ENCODE peak calls at places on chromosomes 11 and 22, in seven cellular contexts. J is IMR-90, V is A549, A is SK-N-SH, F is HepG2, Y is K562, Q is GM12878. P is an unnamed sample.

GRCh38 chr11:92322225-92322624 is 97.6 kb downstream of the FAT3 start:
- DNase-seq in F (no peak), V (no peak), Y (no peak), J (peak; percentile 42), A (no peak), Q (no peak), P (no peak)

GRCh38 chr11:71286701-71287643 is 34.6 kb upstream of the SHANK2 start:
- DNase-seq in Q (no peak), A (peak; percentile 61), J (peak; percentile 92), F (peak; percentile 38), V (no peak), Y (no peak), P (peak; percentile 11)

GRCh38 chr11:68441466-68442230 is 18.9 kb upstream of the PPP6R3 start:
- DNase-seq in J (peak; percentile 45), Q (no peak), V (no peak), F (no peak), A (peak; percentile 87), Y (no peak), P (no peak)

GRCh38 chr22:38461414-38462081 is 6.3 kb upstream of the KDELR3 start:
- DNase-seq in J (peak; percentile 81), V (peak; percentile 47), F (peak; percentile 71), Y (peak; percentile 86), Q (no peak), A (peak; percentile 84), P (peak; percentile 94)

GRCh38 chr11:47981667-47982404 is 1.5 kb downstream of the PTPRJ start:
- DNase-seq in Y (no peak), Q (no peak), F (no peak), A (peak; percentile 27), J (no peak), V (no peak), P (no peak)

GRCh38 chr11:134586726-134587125 is 174.7 kb upstream of the B3GAT1 start:
- DNase-seq in Y (no peak), V (no peak), A (no peak), F (no peak), Q (no peak), J (no peak), P (no peak)

GRCh38 chr11:105181100-105181499 is 41.5 kb upstream of the CARD18 start:
- DNase-seq in Y (no peak), Q (no peak), A (no peak), V (no peak), F (no peak), J (peak; percentile 76), P (no peak)

GRCh38 chr11:65613091-65613928 is 711 bp downstream of the MAP3K11 start:
- DNase-seq in Y (no peak), J (no peak), Q (no peak), V (peak; percentile 52), A (no peak), F (no peak), P (no peak)

GRCh38 chr11:108609681-108610080 is 16.1 kb upstream of the EXPH5 start:
- DNase-seq in Q (no peak), F (no peak), V (no peak), A (no peak), Y (peak; percentile 41), J (peak; percentile 35), P (no peak)

GRCh38 chr11:125062931-125063428 is at the start of gene SLC37A2:
- DNase-seq in Q (peak; percentile 62), F (peak; percentile 45), V (peak; percentile 44), J (peak; percentile 54), Y (no peak), A (peak; percentile 91), P (peak; percentile 73)

GRCh38 chr11:59183768-59184167 is 11.8 kb downstream of the DTX4 start:
- DNase-seq in V (no peak), J (no peak), F (no peak), Q (no peak), Y (no peak), A (no peak), P (no peak)

GRCh38 chr11:124900464-124900863 is 2.8 kb upstream of the ROBO4 start:
- DNase-seq in V (peak; percentile 41), A (peak; percentile 5), F (peak; percentile 25), Y (no peak), Q (no peak), J (peak; percentile 93), P (no peak)

GRCh38 chr11:20488352-20488751 is 100.8 kb downstream of the PRMT3 start:
- DNase-seq in F (no peak), A (peak; percentile 35), J (no peak), Q (no peak), Y (peak; percentile 40), V (no peak), P (no peak)

GRCh38 chr11:6968816-6969215 is 42.6 kb downstream of the ZNF215 start:
- DNase-seq in F (no peak), J (peak; percentile 82), Q (no peak), A (no peak), Y (no peak), V (no peak), P (no peak)

GRCh38 chr11:95453616-95454118 is 222.7 kb upstream of the SESN3 start:
- DNase-seq in J (no peak), Q (no peak), Y (peak; percentile 88), V (no peak), F (no peak), A (no peak), P (no peak)

GRCh38 chr11:115249179-115249578 is 255.0 kb downstream of the CADM1 start:
- DNase-seq in F (peak; percentile 58), Q (no peak), V (no peak), Y (no peak), A (no peak), J (no peak), P (no peak)

GRCh38 chr11:115247953-115248352 is 256.3 kb downstream of the CADM1 start:
- DNase-seq in Q (no peak), A (no peak), F (peak; percentile 72), Y (no peak), J (no peak), V (no peak), P (no peak)

GRCh38 chr11:115247404-115247803 is 256.8 kb downstream of the CADM1 start:
- DNase-seq in V (no peak), A (no peak), F (peak; percentile 62), Y (no peak), J (no peak), Q (no peak), P (no peak)

GRCh38 chr11:115255006-115255762 is 249.0 kb downstream of the CADM1 start:
- DNase-seq in Q (no peak), J (no peak), V (no peak), Y (no peak), F (no peak), A (no peak), P (no peak)

DNA sequence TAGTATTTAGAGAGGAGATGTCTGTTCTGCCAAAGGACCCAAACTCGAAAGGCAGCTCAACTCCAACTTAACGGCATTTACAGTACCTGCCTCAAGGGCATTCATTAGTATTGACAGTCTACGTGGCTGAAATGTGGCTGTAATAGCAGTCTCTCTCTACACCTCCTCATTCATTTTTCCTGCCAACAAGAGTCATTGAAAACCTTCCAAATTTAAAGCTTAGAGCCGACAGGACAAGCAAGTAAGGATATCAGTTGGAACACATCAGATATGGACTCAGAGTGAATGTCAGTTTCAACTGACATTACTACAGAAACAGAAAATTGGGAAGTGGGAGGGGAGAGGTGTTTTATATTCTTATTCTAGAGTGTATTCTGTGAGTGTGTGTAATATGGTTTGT is 253.1 kb downstream of the CADM1 start:
- DNase-seq in Q (no peak), V (no peak), F (no peak), J (no peak), A (no peak), Y (no peak), P (no peak)
- TF ChIP-seq USF2 in Q (no peak), V (no peak), F (no peak), J (no peak), A (no peak), Y (no peak), P (no peak)

GRCh38 chr11:3944198-3944597 is 88.7 kb downstream of the STIM1 start:
- DNase-seq in Q (no peak), Y (no peak), V (no peak), F (no peak), A (no peak), J (no peak), P (no peak)

GRCh38 chr11:3946445-3947017 is 91.1 kb downstream of the STIM1 start:
- DNase-seq in V (no peak), J (no peak), Q (no peak), Y (no peak), F (no peak), A (no peak), P (no peak)

GRCh38 chr11:3949132-3949531 is 93.7 kb downstream of the STIM1 start:
- DNase-seq in F (no peak), Y (no peak), A (no peak), Q (peak; percentile 50), J (no peak), V (no peak), P (no peak)

GRCh38 chr11:3950996-3951662 is 95.7 kb downstream of the STIM1 start:
- DNase-seq in J (peak; percentile 81), Y (peak; percentile 31), A (no peak), V (no peak), Q (no peak), F (peak; percentile 50), P (no peak)

DNA sequence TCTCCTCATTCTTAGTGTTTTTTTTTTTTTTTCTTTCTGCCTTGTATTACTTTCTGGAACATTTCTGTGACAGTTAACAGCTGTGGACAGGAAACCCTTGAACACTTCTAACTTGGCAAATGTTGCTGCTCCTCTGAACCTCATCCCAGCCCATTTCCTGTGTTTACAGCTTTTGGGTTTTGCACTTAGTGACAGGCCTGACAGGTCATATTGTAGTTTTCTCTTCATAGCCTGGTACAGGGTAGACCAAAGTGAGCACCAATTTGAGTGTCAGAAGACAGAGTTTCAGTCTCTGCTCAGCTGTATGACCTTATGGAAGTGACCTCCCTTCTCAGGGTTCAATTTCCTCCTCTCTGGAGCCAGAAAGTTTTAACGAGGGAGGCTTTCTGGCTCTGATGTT is 91.6 kb downstream of the STIM1 start:
- DNase-seq in A (no peak), Q (peak; percentile 76), F (no peak), J (peak; percentile 67), Y (no peak), V (no peak), P (no peak)
- TF ChIP-seq USF2 in A (no peak), Q (no peak), F (no peak), J (no peak), Y (no peak), V (no peak), P (no peak)

GRCh38 chr11:73011126-73011817 is 130.8 kb downstream of the FCHSD2 start:
- DNase-seq in A (no peak), Q (no peak), V (no peak), F (no peak), Y (no peak), J (no peak), P (no peak)

GRCh38 chr11:73013021-73013420 is 129.1 kb downstream of the FCHSD2 start:
- DNase-seq in F (no peak), Q (no peak), A (no peak), V (no peak), Y (no peak), J (no peak), P (no peak)

GRCh38 chr11:73017024-73017751 is 124.9 kb downstream of the FCHSD2 start:
- DNase-seq in Q (no peak), J (no peak), V (no peak), Y (no peak), A (no peak), F (no peak), P (no peak)

GRCh38 chr11:73009972-73010371 is 132.1 kb downstream of the FCHSD2 start:
- DNase-seq in V (no peak), F (no peak), J (no peak), Y (no peak), A (no peak), Q (no peak), P (no peak)

GRCh38 chr11:73012121-73012863 is 129.8 kb downstream of the FCHSD2 start:
- DNase-seq in V (no peak), F (no peak), Y (no peak), A (no peak), J (peak; percentile 59), Q (no peak), P (no peak)
- TF ChIP-seq USF2 in V (no peak), F (no peak), Y (no peak), A (no peak), J (no peak), Q (no peak), P (no peak)

GRCh38 chr11:3136542-3137455 is 28.3 kb downstream of the OSBPL5 start:
- DNase-seq in F (no peak), J (no peak), A (no peak), Q (no peak), Y (no peak), V (no peak), P (no peak)
- TF ChIP-seq USF2 in F (no peak), J (no peak), A (no peak), Q (no peak), Y (no peak), V (no peak), P (no peak)

P was measured in WTC11.